ENCODE peak calls at places on chromosomes 6 and 20, in nine cellular contexts. D is RWPE2, T is KBM-7, N is testis, J is ELR, S is posterior cingulate gyrus, Q is SK-MEL-5, W is fibroblast of mammary gland, F is B cell. M is an unnamed sample.

GRCh38 chr6:12026120-12026519 is 14.0 kb downstream of the HIVEP1 start:
- DNase-seq in W (no peak), N (no peak), T (peak), J (no peak), D (no peak), Q (no peak), F (no peak), S (no peak), M (no peak)

GRCh38 chr20:49122920-49123319 is 65.2 kb downstream of the STAU1 start:
- DNase-seq in W (no peak), D (no peak), N (no peak), F (no peak), Q (no peak), T (no peak), J (no peak), S (no peak), M (no peak)

GRCh38 chr6:63526931-63527330 is 45.3 kb upstream of the LOC128125822 start:
- DNase-seq in T (no peak), N (no peak), S (no peak), W (no peak), D (no peak), J (no peak), F (no peak), Q (no peak), M (no peak)

GRCh38 chr6:169310983-169311382 is 57.3 kb upstream of the THBS2 start:
- DNase-seq in W (no peak), F (no peak), S (no peak), Q (no peak), D (no peak), J (no peak), N (no peak), T (no peak), M (no peak)

GRCh38 chr6:143941852-143942627 is 66.0 kb downstream of the PLAGL1 start:
- DNase-seq in Q (peak), D (peak), J (peak), W (peak), N (peak), F (peak), S (no peak), T (peak), M (peak)

GRCh38 chr20:42366626-42367025 is 748.4 kb upstream of the CHD6 start:
- DNase-seq in D (no peak), W (no peak), F (no peak), J (no peak), S (no peak), N (no peak), Q (no peak), T (no peak), M (no peak)

GRCh38 chr20:5696011-5696559 is 54.1 kb upstream of the SHLD1 start:
- DNase-seq in J (peak), S (no peak), F (no peak), N (no peak), T (no peak), Q (no peak), W (peak), D (peak), M (peak)

GRCh38 chr20:3218307-3218988 is 9.2 kb downstream of the ITPA start:
- DNase-seq in S (peak), W (peak), N (peak), D (peak), F (peak), J (peak), Q (peak), T (peak), M (no peak)

GRCh38 chr6:154638369-154638768 is 94.8 kb upstream of the SCAF8 start:
- DNase-seq in N (no peak), T (no peak), D (no peak), W (peak), S (no peak), Q (no peak), F (no peak), J (peak), M (no peak)

GRCh38 chr6:87588756-87589407 is 905 bp downstream of the RARS2 start:
- DNase-seq in N (no peak), S (no peak), Q (no peak), W (peak), F (no peak), T (no peak), D (no peak), J (peak), M (peak)

GRCh38 chr20:23149623-23150279 is 63.6 kb upstream of the CD93 start:
- DNase-seq in J (no peak), Q (no peak), D (peak), N (no peak), F (no peak), S (no peak), W (no peak), T (no peak), M (no peak)

GRCh38 chr6:33623895-33624381 is 2.8 kb downstream of the ITPR3 start:
- DNase-seq in N (no peak), W (no peak), D (no peak), Q (no peak), F (no peak), T (no peak), J (no peak), S (no peak), M (no peak)

GRCh38 chr6:153862139-153862538 is 176.9 kb upstream of the OPRM1 start:
- DNase-seq in F (no peak), J (no peak), D (no peak), S (no peak), Q (no peak), N (no peak), T (no peak), W (no peak), M (no peak)

GRCh38 chr6:116847234-116847633 is 18.4 kb upstream of the GPRC6A start:
- DNase-seq in J (peak), Q (peak), W (peak), D (no peak), S (no peak), N (no peak), F (no peak), T (peak), M (peak)

GRCh38 chr6:151388997-151389639 is 2.2 kb downstream of the ZBTB2 start:
- DNase-seq in S (no peak), N (no peak), F (no peak), J (no peak), T (no peak), D (no peak), Q (no peak), W (no peak), M (no peak)

GRCh38 chr20:20083796-20084195 is 31.5 kb downstream of the CFAP61 start:
- DNase-seq in J (peak), W (peak), T (peak), N (no peak), S (no peak), Q (peak), F (peak), D (no peak), M (peak)

GRCh38 chr6:63643862-63644261 is 8.3 kb downstream of the PHF3 start:
- DNase-seq in F (peak), J (peak), S (no peak), N (no peak), Q (peak), D (no peak), T (peak), W (peak), M (peak)

GRCh38 chr20:64247970-64248841 is 7.3 kb upstream of the PCMTD2 start:
- DNase-seq in F (no peak), S (no peak), J (no peak), Q (no peak), D (peak), T (peak), N (no peak), W (no peak), M (no peak)

GRCh38 chr6:160442151-160442550 is 94.0 kb downstream of the SLC22A3 start:
- DNase-seq in W (no peak), F (no peak), N (no peak), T (no peak), S (no peak), Q (no peak), J (no peak), D (no peak), M (no peak)

GRCh38 chr20:43988867-43989266 is 74.2 kb downstream of the TOX2 start:
- DNase-seq in D (no peak), T (no peak), Q (no peak), W (peak), F (no peak), J (peak), S (no peak), N (no peak), M (peak)

GRCh38 chr20:41308726-41309413 is 8.7 kb downstream of the ZHX3 start:
- DNase-seq in D (no peak), N (no peak), F (no peak), T (peak), Q (no peak), S (no peak), J (peak), W (peak), M (peak)

GRCh38 chr6:136070815-136071214 is 179.3 kb downstream of the MTFR2 start:
- DNase-seq in W (no peak), D (no peak), N (no peak), F (no peak), T (no peak), S (no peak), Q (no peak), J (no peak), M (no peak)

GRCh38 chr20:58718729-58719128 is 26.1 kb downstream of the NPEPL1 start:
- DNase-seq in T (no peak), D (peak), N (no peak), Q (no peak), W (no peak), S (peak), F (no peak), J (no peak), M (no peak)

GRCh38 chr6:135073217-135073616 is 18.6 kb upstream of the HBS1L start:
- DNase-seq in F (no peak), S (no peak), D (no peak), T (no peak), J (no peak), Q (no peak), W (no peak), N (no peak), M (no peak)

GRCh38 chr20:48945840-48946514 is 24.5 kb downstream of the ARFGEF2 start:
- DNase-seq in N (no peak), Q (no peak), D (peak), J (peak), F (no peak), T (no peak), W (peak), S (no peak), M (peak)

GRCh38 chr20:47262365-47263013 is 94.0 kb downstream of the ZMYND8 start:
- DNase-seq in Q (no peak), W (peak), J (no peak), S (no peak), D (no peak), F (peak), N (no peak), T (no peak), M (no peak)

GRCh38 chr6:14559754-14560527 is 442.4 kb downstream of the CD83 start:
- DNase-seq in D (no peak), Q (no peak), N (no peak), W (peak), S (no peak), T (no peak), F (no peak), J (no peak), M (peak)

GRCh38 chr6:25014806-25015560 is 79.2 kb upstream of the RIPOR2 start:
- DNase-seq in W (peak), N (no peak), J (no peak), S (no peak), F (peak), T (peak), Q (no peak), D (no peak), M (peak)

GRCh38 chr6:105932440-105932839 is 153.7 kb upstream of the PRDM1 start:
- DNase-seq in D (no peak), F (no peak), Q (no peak), T (no peak), N (no peak), W (no peak), S (no peak), J (peak), M (no peak)

GRCh38 chr20:37329481-37330165 is 16.3 kb upstream of the SRC start:
- DNase-seq in T (no peak), D (no peak), F (no peak), N (no peak), J (no peak), W (no peak), S (peak), Q (no peak), M (no peak)

GRCh38 chr6:131381694-131382093 is 191.3 kb upstream of the ARG1 start:
- DNase-seq in Q (no peak), S (no peak), N (no peak), D (no peak), F (no peak), W (no peak), T (no peak), J (no peak), M (peak)

GRCh38 chr6:1574083-1574761 is 35.5 kb upstream of the FOXC1 start:
- DNase-seq in Q (no peak), N (no peak), F (no peak), D (no peak), T (no peak), W (no peak), J (no peak), S (peak), M (peak)

GRCh38 chr6:14972379-14973067 is 273.3 kb upstream of the JARID2 start:
- DNase-seq in F (no peak), Q (no peak), N (no peak), T (no peak), D (no peak), W (no peak), S (no peak), J (no peak), M (no peak)

GRCh38 chr6:71277926-71278594 is 10.6 kb upstream of the OGFRL1 start:
- DNase-seq in Q (no peak), J (no peak), S (no peak), D (no peak), W (no peak), T (no peak), N (no peak), F (no peak), M (no peak)

GRCh38 chr20:41329435-41330342 is 10.9 kb upstream of the LPIN3 start:
- DNase-seq in F (peak), W (peak), Q (peak), D (peak), N (peak), J (peak), T (peak), S (peak), M (peak)

GRCh38 chr6:72619883-72620696 is 1.8 kb upstream of the KCNQ5 start:
- DNase-seq in F (peak), S (peak), W (no peak), D (no peak), N (peak), J (peak), T (peak), Q (no peak), M (no peak)

GRCh38 chr6:98945311-98946005 is 2.3 kb downstream of the FBXL4 start:
- DNase-seq in N (no peak), J (peak), D (no peak), Q (no peak), T (no peak), S (no peak), F (peak), W (no peak), M (no peak)

GRCh38 chr20:19304886-19305415 is 92.5 kb downstream of the SLC24A3 start:
- DNase-seq in D (no peak), F (no peak), N (no peak), S (no peak), Q (no peak), J (no peak), T (no peak), W (no peak), M (no peak)

M was measured in fibroblast of gingiva.